ENCODE peak calls at places on chromosome X, in ten cellular contexts. D, I, H, X, A, O, Y, Z, M and C are unnamed samples.

GRCh38 chrX:38375888-38376287 is 23.5 kb downstream of the OTC start:
- DNase-seq in I (peak; percentile 22), D (peak; percentile 60), Z (no peak), A (no peak), M (no peak), H (no peak), Y (no peak), O (no peak), X (no peak), C (no peak)

GRCh38 chrX:12309733-12310054 is 171.4 kb downstream of the FRMPD4 start:
- DNase-seq in Y (no peak), M (no peak), D (peak; percentile 5), O (no peak), H (no peak), I (no peak), X (no peak), Z (no peak), A (no peak), C (no peak)

GRCh38 chrX:50996930-50997329 is 86.4 kb downstream of the BMP15 start:
- DNase-seq in I (no peak), X (no peak), M (no peak), O (no peak), A (no peak), Y (no peak), H (no peak), Z (no peak), D (peak; percentile 6), C (no peak)

GRCh38 chrX:135737361-135738071 is 24.1 kb downstream of the CT45A1 start:
- DNase-seq in X (no peak), H (no peak), Y (no peak), Z (no peak), A (no peak), O (no peak), M (no peak), D (no peak), I (no peak), C (no peak)

GRCh38 chrX:69503835-69504625 is at the start of gene NALF2:
- DNase-seq in Z (peak; percentile 31), O (no peak), A (peak; percentile 16), Y (peak; percentile 58), I (peak; percentile 55), H (peak; percentile 26), D (peak; percentile 89), M (no peak), X (no peak), C (no peak)

GRCh38 chrX:13938766-13939530 is 90.7 kb downstream of the GEMIN8 start:
- DNase-seq in O (no peak), I (peak; percentile 18), H (no peak), X (no peak), A (no peak), Y (no peak), Z (no peak), D (peak; percentile 20), M (no peak), C (no peak)

GRCh38 chrX:38221391-38221929 is 789 bp upstream of the SRPX start:
- DNase-seq in I (no peak), A (no peak), H (no peak), M (no peak), Y (no peak), D (no peak), X (no peak), O (no peak), Z (no peak), C (no peak)

GRCh38 chrX:136397001-136397400 is 90.7 kb upstream of the BRS3 start:
- DNase-seq in O (no peak), H (no peak), X (no peak), M (no peak), D (peak; percentile 74), Y (no peak), A (no peak), I (no peak), Z (no peak), C (no peak)

GRCh38 chrX:149830192-149830873 is 48.6 kb downstream of the MAGEA9 start:
- DNase-seq in H (no peak), Z (no peak), A (peak; percentile 20), X (no peak), I (no peak), M (no peak), O (no peak), D (no peak), Y (no peak), C (peak; percentile 13)

GRCh38 chrX:110268875-110269274 is 49.0 kb downstream of the AMMECR1 start:
- DNase-seq in X (no peak), H (no peak), Z (no peak), O (no peak), D (peak; percentile 54), A (no peak), M (no peak), Y (no peak), I (no peak), C (no peak)

GRCh38 chrX:121642415-121642814 is 595.0 kb downstream of the GLUD2 start:
- DNase-seq in A (no peak), Z (no peak), H (no peak), O (no peak), D (peak; percentile 17), X (no peak), I (no peak), Y (no peak), M (no peak), C (no peak)

GRCh38 chrX:15497865-15498264 is 2.7 kb upstream of the BMX start:
- DNase-seq in Y (peak; percentile 47), Z (peak; percentile 27), I (peak; percentile 74), H (peak; percentile 9), M (no peak), A (peak; percentile 53), D (peak; percentile 74), O (no peak), X (peak; percentile 23), C (peak; percentile 20)

GRCh38 chrX:73270753-73271152 is 56.1 kb upstream of the NAP1L2 start:
- DNase-seq in O (no peak), I (no peak), Z (no peak), Y (no peak), X (no peak), H (no peak), D (no peak), A (no peak), M (no peak), C (no peak)

GRCh38 chrX:147781844-147782243 is 129.9 kb upstream of the FMR1 start:
- DNase-seq in O (no peak), Z (no peak), I (no peak), Y (no peak), D (no peak), A (no peak), X (no peak), M (no peak), H (no peak), C (no peak)

GRCh38 chrX:65679071-65679540 is 11.7 kb downstream of the MSN start:
- DNase-seq in H (no peak), M (no peak), D (no peak), I (no peak), Z (no peak), Y (no peak), X (no peak), O (no peak), A (no peak), C (no peak)

GRCh38 chrX:30821116-30821515 is 67.9 kb downstream of the TAB3 start:
- DNase-seq in A (no peak), M (no peak), D (peak; percentile 14), O (no peak), X (no peak), H (no peak), Z (no peak), I (no peak), Y (no peak), C (no peak)

GRCh38 chrX:53599781-53600396 is 86.6 kb downstream of the HUWE1 start:
- DNase-seq in I (no peak), Z (no peak), X (no peak), D (no peak), Y (no peak), A (no peak), M (no peak), H (no peak), O (no peak), C (no peak)

GRCh38 chrX:154374361-154375155 is at the start of gene FLNA:
- DNase-seq in Y (peak; percentile 53), I (peak; percentile 64), O (no peak), D (peak; percentile 76), X (no peak), M (peak; percentile 35), A (no peak), Z (peak; percentile 43), H (no peak), C (no peak)